ENCODE peak calls at places on chromosome 7, in nine cellular contexts. One of them, this sample, is unnamed.

GRCh38 chr7:27131390-27131819 is 848 bp upstream of the HOXA4 start:
- DNase-seq in sciatic nerve: no peak
- DNase-seq in activated CD8-positive, alpha-beta memory T cell treated with anti-CD3 and anti-CD28 coated beads for 24 hours: no peak
- DNase-seq in activated naive CD4-positive, alpha-beta T cell treated with anti-CD3 and anti-CD28 coated beads, Interleukin-2, amount 10 ng/mL, durations not matched to agents 7 days and 5 days: no peak
- DNase-seq in brain microvascular endothelial cell: no peak
- DNase-seq in stomach: no peak
- DNase-seq in NCI-H1092: no peak
- DNase-seq in mammary epithelial cell: no peak
- DNase-seq in left lung: no peak
- DNase-seq in this sample: no peak

GRCh38 chr7:74482629-74483401 is 29.1 kb downstream of the GTF2IRD1 start:
- DNase-seq in sciatic nerve: no peak
- DNase-seq in activated CD8-positive, alpha-beta memory T cell treated with anti-CD3 and anti-CD28 coated beads for 24 hours: no peak
- DNase-seq in activated naive CD4-positive, alpha-beta T cell treated with anti-CD3 and anti-CD28 coated beads, Interleukin-2, amount 10 ng/mL, durations not matched to agents 7 days and 5 days: no peak
- DNase-seq in brain microvascular endothelial cell: peak
- DNase-seq in stomach: no peak
- DNase-seq in NCI-H1092: no peak
- DNase-seq in mammary epithelial cell: peak
- DNase-seq in left lung: no peak
- DNase-seq in this sample: no peak

GRCh38 chr7:122790558-122790957 is 87.8 kb upstream of the RNF148 start:
- DNase-seq in sciatic nerve: no peak
- DNase-seq in activated CD8-positive, alpha-beta memory T cell treated with anti-CD3 and anti-CD28 coated beads for 24 hours: no peak
- DNase-seq in activated naive CD4-positive, alpha-beta T cell treated with anti-CD3 and anti-CD28 coated beads, Interleukin-2, amount 10 ng/mL, durations not matched to agents 7 days and 5 days: no peak
- DNase-seq in brain microvascular endothelial cell: no peak
- DNase-seq in stomach: no peak
- DNase-seq in NCI-H1092: peak
- DNase-seq in mammary epithelial cell: no peak
- DNase-seq in left lung: no peak
- DNase-seq in this sample: no peak

GRCh38 chr7:45888993-45889366 is 692 bp downstream of the IGFBP1 start:
- DNase-seq in sciatic nerve: no peak
- DNase-seq in activated CD8-positive, alpha-beta memory T cell treated with anti-CD3 and anti-CD28 coated beads for 24 hours: no peak
- DNase-seq in activated naive CD4-positive, alpha-beta T cell treated with anti-CD3 and anti-CD28 coated beads, Interleukin-2, amount 10 ng/mL, durations not matched to agents 7 days and 5 days: no peak
- DNase-seq in brain microvascular endothelial cell: no peak
- DNase-seq in stomach: no peak
- DNase-seq in NCI-H1092: no peak
- DNase-seq in mammary epithelial cell: no peak
- DNase-seq in left lung: no peak
- DNase-seq in this sample: peak

GRCh38 chr7:26865094-26865388 is 651 bp upstream of the SKAP2 start:
- DNase-seq in sciatic nerve: no peak
- DNase-seq in activated CD8-positive, alpha-beta memory T cell treated with anti-CD3 and anti-CD28 coated beads for 24 hours: no peak
- DNase-seq in activated naive CD4-positive, alpha-beta T cell treated with anti-CD3 and anti-CD28 coated beads, Interleukin-2, amount 10 ng/mL, durations not matched to agents 7 days and 5 days: no peak
- DNase-seq in brain microvascular endothelial cell: no peak
- DNase-seq in stomach: peak
- DNase-seq in NCI-H1092: peak
- DNase-seq in mammary epithelial cell: no peak
- DNase-seq in left lung: peak
- DNase-seq in this sample: peak

GRCh38 chr7:123314886-123315285 is 115.1 kb upstream of the SLC13A1 start:
- DNase-seq in sciatic nerve: no peak
- DNase-seq in activated CD8-positive, alpha-beta memory T cell treated with anti-CD3 and anti-CD28 coated beads for 24 hours: no peak
- DNase-seq in activated naive CD4-positive, alpha-beta T cell treated with anti-CD3 and anti-CD28 coated beads, Interleukin-2, amount 10 ng/mL, durations not matched to agents 7 days and 5 days: no peak
- DNase-seq in brain microvascular endothelial cell: no peak
- DNase-seq in stomach: no peak
- DNase-seq in NCI-H1092: no peak
- DNase-seq in mammary epithelial cell: no peak
- DNase-seq in left lung: no peak
- DNase-seq in this sample: no peak

GRCh38 chr7:116271161-116271979 is 61.0 kb downstream of the TES start:
- DNase-seq in sciatic nerve: no peak
- DNase-seq in activated CD8-positive, alpha-beta memory T cell treated with anti-CD3 and anti-CD28 coated beads for 24 hours: no peak
- DNase-seq in activated naive CD4-positive, alpha-beta T cell treated with anti-CD3 and anti-CD28 coated beads, Interleukin-2, amount 10 ng/mL, durations not matched to agents 7 days and 5 days: no peak
- DNase-seq in brain microvascular endothelial cell: no peak
- DNase-seq in stomach: no peak
- DNase-seq in NCI-H1092: no peak
- DNase-seq in mammary epithelial cell: no peak
- DNase-seq in left lung: no peak
- DNase-seq in this sample: no peak

GRCh38 chr7:29877196-29877595 is 70.9 kb downstream of the WIPF3 start:
- DNase-seq in sciatic nerve: no peak
- DNase-seq in activated CD8-positive, alpha-beta memory T cell treated with anti-CD3 and anti-CD28 coated beads for 24 hours: no peak
- DNase-seq in activated naive CD4-positive, alpha-beta T cell treated with anti-CD3 and anti-CD28 coated beads, Interleukin-2, amount 10 ng/mL, durations not matched to agents 7 days and 5 days: no peak
- DNase-seq in brain microvascular endothelial cell: peak
- DNase-seq in stomach: no peak
- DNase-seq in NCI-H1092: no peak
- DNase-seq in mammary epithelial cell: peak
- DNase-seq in left lung: no peak
- DNase-seq in this sample: no peak

GRCh38 chr7:55019329-55019690 is 493 bp downstream of the EGFR start:
- DNase-seq in sciatic nerve: no peak
- DNase-seq in activated CD8-positive, alpha-beta memory T cell treated with anti-CD3 and anti-CD28 coated beads for 24 hours: no peak
- DNase-seq in activated naive CD4-positive, alpha-beta T cell treated with anti-CD3 and anti-CD28 coated beads, Interleukin-2, amount 10 ng/mL, durations not matched to agents 7 days and 5 days: no peak
- DNase-seq in brain microvascular endothelial cell: peak
- DNase-seq in stomach: peak
- DNase-seq in NCI-H1092: no peak
- DNase-seq in mammary epithelial cell: no peak
- DNase-seq in left lung: peak
- DNase-seq in this sample: no peak

GRCh38 chr7:87075671-87076404 is 16.4 kb upstream of the ELAPOR2 start:
- DNase-seq in sciatic nerve: no peak
- DNase-seq in activated CD8-positive, alpha-beta memory T cell treated with anti-CD3 and anti-CD28 coated beads for 24 hours: no peak
- DNase-seq in activated naive CD4-positive, alpha-beta T cell treated with anti-CD3 and anti-CD28 coated beads, Interleukin-2, amount 10 ng/mL, durations not matched to agents 7 days and 5 days: no peak
- DNase-seq in brain microvascular endothelial cell: no peak
- DNase-seq in stomach: no peak
- DNase-seq in NCI-H1092: no peak
- DNase-seq in mammary epithelial cell: no peak
- DNase-seq in left lung: no peak
- DNase-seq in this sample: no peak

GRCh38 chr7:27453702-27454405 is 208.8 kb downstream of the HIBADH start:
- DNase-seq in sciatic nerve: no peak
- DNase-seq in activated CD8-positive, alpha-beta memory T cell treated with anti-CD3 and anti-CD28 coated beads for 24 hours: no peak
- DNase-seq in activated naive CD4-positive, alpha-beta T cell treated with anti-CD3 and anti-CD28 coated beads, Interleukin-2, amount 10 ng/mL, durations not matched to agents 7 days and 5 days: no peak
- DNase-seq in brain microvascular endothelial cell: peak
- DNase-seq in stomach: no peak
- DNase-seq in NCI-H1092: no peak
- DNase-seq in mammary epithelial cell: peak
- DNase-seq in left lung: no peak
- DNase-seq in this sample: no peak

GRCh38 chr7:73738220-73738611 is 386 bp downstream of the ABHD11 start:
- DNase-seq in sciatic nerve: peak
- DNase-seq in activated CD8-positive, alpha-beta memory T cell treated with anti-CD3 and anti-CD28 coated beads for 24 hours: peak
- DNase-seq in activated naive CD4-positive, alpha-beta T cell treated with anti-CD3 and anti-CD28 coated beads, Interleukin-2, amount 10 ng/mL, durations not matched to agents 7 days and 5 days: peak
- DNase-seq in brain microvascular endothelial cell: peak
- DNase-seq in stomach: peak
- DNase-seq in NCI-H1092: no peak
- DNase-seq in mammary epithelial cell: no peak
- DNase-seq in left lung: no peak
- DNase-seq in this sample: no peak

GRCh38 chr7:139241258-139241657 is 10.2 kb downstream of the UBN2 start:
- DNase-seq in sciatic nerve: no peak
- DNase-seq in activated CD8-positive, alpha-beta memory T cell treated with anti-CD3 and anti-CD28 coated beads for 24 hours: no peak
- DNase-seq in activated naive CD4-positive, alpha-beta T cell treated with anti-CD3 and anti-CD28 coated beads, Interleukin-2, amount 10 ng/mL, durations not matched to agents 7 days and 5 days: no peak
- DNase-seq in brain microvascular endothelial cell: no peak
- DNase-seq in stomach: no peak
- DNase-seq in NCI-H1092: no peak
- DNase-seq in mammary epithelial cell: no peak
- DNase-seq in left lung: no peak
- DNase-seq in this sample: no peak

GRCh38 chr7:139431010-139431409 is 52.5 kb downstream of the KLRG2 start:
- DNase-seq in sciatic nerve: no peak
- DNase-seq in activated CD8-positive, alpha-beta memory T cell treated with anti-CD3 and anti-CD28 coated beads for 24 hours: no peak
- DNase-seq in activated naive CD4-positive, alpha-beta T cell treated with anti-CD3 and anti-CD28 coated beads, Interleukin-2, amount 10 ng/mL, durations not matched to agents 7 days and 5 days: no peak
- DNase-seq in brain microvascular endothelial cell: no peak
- DNase-seq in stomach: peak
- DNase-seq in NCI-H1092: no peak
- DNase-seq in mammary epithelial cell: peak
- DNase-seq in left lung: no peak
- DNase-seq in this sample: no peak

GRCh38 chr7:2141011-2141410 is 91.7 kb downstream of the MAD1L1 start:
- DNase-seq in sciatic nerve: no peak
- DNase-seq in activated CD8-positive, alpha-beta memory T cell treated with anti-CD3 and anti-CD28 coated beads for 24 hours: no peak
- DNase-seq in activated naive CD4-positive, alpha-beta T cell treated with anti-CD3 and anti-CD28 coated beads, Interleukin-2, amount 10 ng/mL, durations not matched to agents 7 days and 5 days: no peak
- DNase-seq in brain microvascular endothelial cell: no peak
- DNase-seq in stomach: no peak
- DNase-seq in NCI-H1092: no peak
- DNase-seq in mammary epithelial cell: no peak
- DNase-seq in left lung: peak
- DNase-seq in this sample: no peak

GRCh38 chr7:29447828-29448227 is 115.8 kb upstream of the PRR15 start:
- DNase-seq in sciatic nerve: no peak
- DNase-seq in activated CD8-positive, alpha-beta memory T cell treated with anti-CD3 and anti-CD28 coated beads for 24 hours: no peak
- DNase-seq in activated naive CD4-positive, alpha-beta T cell treated with anti-CD3 and anti-CD28 coated beads, Interleukin-2, amount 10 ng/mL, durations not matched to agents 7 days and 5 days: no peak
- DNase-seq in brain microvascular endothelial cell: no peak
- DNase-seq in stomach: no peak
- DNase-seq in NCI-H1092: no peak
- DNase-seq in mammary epithelial cell: no peak
- DNase-seq in left lung: no peak
- DNase-seq in this sample: no peak